ENCODE peak calls at places on chromosome 15, in ten cellular contexts. One of them, this sample, is unnamed.

GRCh38 chr15:34161329-34161953 is 48.5 kb downstream of the KATNBL1 start:
- DNase-seq in naive thymus-derived CD8-positive, alpha-beta T cell: no peak
- DNase-seq in stimulated activated naive CD8-positive, alpha-beta T cell treated with anti-CD3 and anti-CD28 coated beads, Interleukin-15, amount 100 ng/mL, for 72 hours: no peak
- DNase-seq in activated effector memory CD4-positive, alpha-beta T cell treated with anti-CD3 and anti-CD28 coated beads, Interleukin-2, amount 50 U/mL, for 16 hours: no peak
- DNase-seq in sigmoid colon: no peak
- DNase-seq in foreskin keratinocyte: peak
- DNase-seq in NCI-H1092 treated with DMSO at 0.1 percent for 48 hours: no peak
- DNase-seq in left cardiac atrium: no peak
- DNase-seq in stimulated activated CD4-positive, alpha-beta T cell treated with anti-CD3 and anti-CD28 coated beads, Interleukin-12 subunit alpha, Interleukin-12 subunit beta, amount 100 ng/mL, for 48 hours: no peak
- DNase-seq in retina: no peak
- DNase-seq in this sample: no peak

GRCh38 chr15:40873625-40874561 is at the start of gene RHOV:
- DNase-seq in naive thymus-derived CD8-positive, alpha-beta T cell: peak
- DNase-seq in stimulated activated naive CD8-positive, alpha-beta T cell treated with anti-CD3 and anti-CD28 coated beads, Interleukin-15, amount 100 ng/mL, for 72 hours: peak
- DNase-seq in activated effector memory CD4-positive, alpha-beta T cell treated with anti-CD3 and anti-CD28 coated beads, Interleukin-2, amount 50 U/mL, for 16 hours: peak
- DNase-seq in sigmoid colon: peak
- DNase-seq in foreskin keratinocyte: no peak
- DNase-seq in NCI-H1092 treated with DMSO at 0.1 percent for 48 hours: peak
- DNase-seq in left cardiac atrium: peak
- DNase-seq in stimulated activated CD4-positive, alpha-beta T cell treated with anti-CD3 and anti-CD28 coated beads, Interleukin-12 subunit alpha, Interleukin-12 subunit beta, amount 100 ng/mL, for 48 hours: no peak
- DNase-seq in retina: peak
- DNase-seq in this sample: peak

GRCh38 chr15:100818927-100819326 is 60.7 kb upstream of the ALDH1A3 start:
- DNase-seq in naive thymus-derived CD8-positive, alpha-beta T cell: no peak
- DNase-seq in stimulated activated naive CD8-positive, alpha-beta T cell treated with anti-CD3 and anti-CD28 coated beads, Interleukin-15, amount 100 ng/mL, for 72 hours: no peak
- DNase-seq in activated effector memory CD4-positive, alpha-beta T cell treated with anti-CD3 and anti-CD28 coated beads, Interleukin-2, amount 50 U/mL, for 16 hours: no peak
- DNase-seq in sigmoid colon: no peak
- DNase-seq in foreskin keratinocyte: no peak
- DNase-seq in NCI-H1092 treated with DMSO at 0.1 percent for 48 hours: no peak
- DNase-seq in left cardiac atrium: peak
- DNase-seq in stimulated activated CD4-positive, alpha-beta T cell treated with anti-CD3 and anti-CD28 coated beads, Interleukin-12 subunit alpha, Interleukin-12 subunit beta, amount 100 ng/mL, for 48 hours: no peak
- DNase-seq in retina: no peak
- DNase-seq in this sample: no peak

GRCh38 chr15:58568157-58568571 is 136.4 kb downstream of the LIPC start:
- DNase-seq in naive thymus-derived CD8-positive, alpha-beta T cell: no peak
- DNase-seq in stimulated activated naive CD8-positive, alpha-beta T cell treated with anti-CD3 and anti-CD28 coated beads, Interleukin-15, amount 100 ng/mL, for 72 hours: no peak
- DNase-seq in activated effector memory CD4-positive, alpha-beta T cell treated with anti-CD3 and anti-CD28 coated beads, Interleukin-2, amount 50 U/mL, for 16 hours: no peak
- DNase-seq in sigmoid colon: no peak
- DNase-seq in foreskin keratinocyte: no peak
- DNase-seq in NCI-H1092 treated with DMSO at 0.1 percent for 48 hours: no peak
- DNase-seq in left cardiac atrium: peak
- DNase-seq in stimulated activated CD4-positive, alpha-beta T cell treated with anti-CD3 and anti-CD28 coated beads, Interleukin-12 subunit alpha, Interleukin-12 subunit beta, amount 100 ng/mL, for 48 hours: no peak
- DNase-seq in retina: no peak
- DNase-seq in this sample: no peak

GRCh38 chr15:96262097-96262496 is 68.4 kb upstream of the NR2F2 start:
- DNase-seq in naive thymus-derived CD8-positive, alpha-beta T cell: no peak
- DNase-seq in stimulated activated naive CD8-positive, alpha-beta T cell treated with anti-CD3 and anti-CD28 coated beads, Interleukin-15, amount 100 ng/mL, for 72 hours: no peak
- DNase-seq in activated effector memory CD4-positive, alpha-beta T cell treated with anti-CD3 and anti-CD28 coated beads, Interleukin-2, amount 50 U/mL, for 16 hours: no peak
- DNase-seq in sigmoid colon: no peak
- DNase-seq in foreskin keratinocyte: no peak
- DNase-seq in NCI-H1092 treated with DMSO at 0.1 percent for 48 hours: no peak
- DNase-seq in left cardiac atrium: no peak
- DNase-seq in stimulated activated CD4-positive, alpha-beta T cell treated with anti-CD3 and anti-CD28 coated beads, Interleukin-12 subunit alpha, Interleukin-12 subunit beta, amount 100 ng/mL, for 48 hours: no peak
- DNase-seq in retina: no peak
- DNase-seq in this sample: no peak

GRCh38 chr15:58582150-58582549 is 150.4 kb downstream of the LIPC start:
- DNase-seq in naive thymus-derived CD8-positive, alpha-beta T cell: no peak
- DNase-seq in stimulated activated naive CD8-positive, alpha-beta T cell treated with anti-CD3 and anti-CD28 coated beads, Interleukin-15, amount 100 ng/mL, for 72 hours: no peak
- DNase-seq in activated effector memory CD4-positive, alpha-beta T cell treated with anti-CD3 and anti-CD28 coated beads, Interleukin-2, amount 50 U/mL, for 16 hours: no peak
- DNase-seq in sigmoid colon: no peak
- DNase-seq in foreskin keratinocyte: no peak
- DNase-seq in NCI-H1092 treated with DMSO at 0.1 percent for 48 hours: no peak
- DNase-seq in left cardiac atrium: no peak
- DNase-seq in stimulated activated CD4-positive, alpha-beta T cell treated with anti-CD3 and anti-CD28 coated beads, Interleukin-12 subunit alpha, Interleukin-12 subunit beta, amount 100 ng/mL, for 48 hours: no peak
- DNase-seq in retina: no peak
- DNase-seq in this sample: no peak

GRCh38 chr15:33729648-33730047 is 238.6 kb upstream of the CHRM5 start:
- DNase-seq in naive thymus-derived CD8-positive, alpha-beta T cell: no peak
- DNase-seq in stimulated activated naive CD8-positive, alpha-beta T cell treated with anti-CD3 and anti-CD28 coated beads, Interleukin-15, amount 100 ng/mL, for 72 hours: no peak
- DNase-seq in activated effector memory CD4-positive, alpha-beta T cell treated with anti-CD3 and anti-CD28 coated beads, Interleukin-2, amount 50 U/mL, for 16 hours: no peak
- DNase-seq in sigmoid colon: no peak
- DNase-seq in foreskin keratinocyte: no peak
- DNase-seq in NCI-H1092 treated with DMSO at 0.1 percent for 48 hours: no peak
- DNase-seq in left cardiac atrium: no peak
- DNase-seq in stimulated activated CD4-positive, alpha-beta T cell treated with anti-CD3 and anti-CD28 coated beads, Interleukin-12 subunit alpha, Interleukin-12 subunit beta, amount 100 ng/mL, for 48 hours: no peak
- DNase-seq in retina: no peak
- DNase-seq in this sample: no peak

GRCh38 chr15:67880651-67881182 is 40.9 kb upstream of the RNU6-1 start:
- DNase-seq in naive thymus-derived CD8-positive, alpha-beta T cell: no peak
- DNase-seq in stimulated activated naive CD8-positive, alpha-beta T cell treated with anti-CD3 and anti-CD28 coated beads, Interleukin-15, amount 100 ng/mL, for 72 hours: no peak
- DNase-seq in activated effector memory CD4-positive, alpha-beta T cell treated with anti-CD3 and anti-CD28 coated beads, Interleukin-2, amount 50 U/mL, for 16 hours: no peak
- DNase-seq in sigmoid colon: no peak
- DNase-seq in foreskin keratinocyte: peak
- DNase-seq in NCI-H1092 treated with DMSO at 0.1 percent for 48 hours: peak
- DNase-seq in left cardiac atrium: no peak
- DNase-seq in stimulated activated CD4-positive, alpha-beta T cell treated with anti-CD3 and anti-CD28 coated beads, Interleukin-12 subunit alpha, Interleukin-12 subunit beta, amount 100 ng/mL, for 48 hours: no peak
- DNase-seq in retina: no peak
- DNase-seq in this sample: no peak

GRCh38 chr15:52734329-52734728 is 55.1 kb upstream of the ATOSA start:
- DNase-seq in naive thymus-derived CD8-positive, alpha-beta T cell: no peak
- DNase-seq in stimulated activated naive CD8-positive, alpha-beta T cell treated with anti-CD3 and anti-CD28 coated beads, Interleukin-15, amount 100 ng/mL, for 72 hours: no peak
- DNase-seq in activated effector memory CD4-positive, alpha-beta T cell treated with anti-CD3 and anti-CD28 coated beads, Interleukin-2, amount 50 U/mL, for 16 hours: no peak
- DNase-seq in sigmoid colon: no peak
- DNase-seq in foreskin keratinocyte: no peak
- DNase-seq in NCI-H1092 treated with DMSO at 0.1 percent for 48 hours: no peak
- DNase-seq in left cardiac atrium: no peak
- DNase-seq in stimulated activated CD4-positive, alpha-beta T cell treated with anti-CD3 and anti-CD28 coated beads, Interleukin-12 subunit alpha, Interleukin-12 subunit beta, amount 100 ng/mL, for 48 hours: no peak
- DNase-seq in retina: no peak
- DNase-seq in this sample: no peak

GRCh38 chr15:57003418-57003817 is 85.0 kb downstream of the TCF12 start:
- DNase-seq in naive thymus-derived CD8-positive, alpha-beta T cell: no peak
- DNase-seq in stimulated activated naive CD8-positive, alpha-beta T cell treated with anti-CD3 and anti-CD28 coated beads, Interleukin-15, amount 100 ng/mL, for 72 hours: no peak
- DNase-seq in activated effector memory CD4-positive, alpha-beta T cell treated with anti-CD3 and anti-CD28 coated beads, Interleukin-2, amount 50 U/mL, for 16 hours: no peak
- DNase-seq in sigmoid colon: no peak
- DNase-seq in foreskin keratinocyte: no peak
- DNase-seq in NCI-H1092 treated with DMSO at 0.1 percent for 48 hours: no peak
- DNase-seq in left cardiac atrium: no peak
- DNase-seq in stimulated activated CD4-positive, alpha-beta T cell treated with anti-CD3 and anti-CD28 coated beads, Interleukin-12 subunit alpha, Interleukin-12 subunit beta, amount 100 ng/mL, for 48 hours: no peak
- DNase-seq in retina: no peak
- DNase-seq in this sample: no peak

GRCh38 chr15:42729409-42729808 is 7.5 kb downstream of the CDAN1 start:
- DNase-seq in naive thymus-derived CD8-positive, alpha-beta T cell: no peak
- DNase-seq in stimulated activated naive CD8-positive, alpha-beta T cell treated with anti-CD3 and anti-CD28 coated beads, Interleukin-15, amount 100 ng/mL, for 72 hours: no peak
- DNase-seq in activated effector memory CD4-positive, alpha-beta T cell treated with anti-CD3 and anti-CD28 coated beads, Interleukin-2, amount 50 U/mL, for 16 hours: no peak
- DNase-seq in sigmoid colon: no peak
- DNase-seq in foreskin keratinocyte: no peak
- DNase-seq in NCI-H1092 treated with DMSO at 0.1 percent for 48 hours: no peak
- DNase-seq in left cardiac atrium: no peak
- DNase-seq in stimulated activated CD4-positive, alpha-beta T cell treated with anti-CD3 and anti-CD28 coated beads, Interleukin-12 subunit alpha, Interleukin-12 subunit beta, amount 100 ng/mL, for 48 hours: no peak
- DNase-seq in retina: no peak
- DNase-seq in this sample: no peak

GRCh38 chr15:65906396-65906795 is 37.1 kb downstream of the RAB11A start:
- DNase-seq in naive thymus-derived CD8-positive, alpha-beta T cell: no peak
- DNase-seq in stimulated activated naive CD8-positive, alpha-beta T cell treated with anti-CD3 and anti-CD28 coated beads, Interleukin-15, amount 100 ng/mL, for 72 hours: no peak
- DNase-seq in activated effector memory CD4-positive, alpha-beta T cell treated with anti-CD3 and anti-CD28 coated beads, Interleukin-2, amount 50 U/mL, for 16 hours: peak
- DNase-seq in sigmoid colon: no peak
- DNase-seq in foreskin keratinocyte: peak
- DNase-seq in NCI-H1092 treated with DMSO at 0.1 percent for 48 hours: no peak
- DNase-seq in left cardiac atrium: no peak
- DNase-seq in stimulated activated CD4-positive, alpha-beta T cell treated with anti-CD3 and anti-CD28 coated beads, Interleukin-12 subunit alpha, Interleukin-12 subunit beta, amount 100 ng/mL, for 48 hours: no peak
- DNase-seq in retina: no peak
- DNase-seq in this sample: no peak

GRCh38 chr15:25090073-25090733 is 135.4 kb downstream of the SNRPN start:
- DNase-seq in naive thymus-derived CD8-positive, alpha-beta T cell: no peak
- DNase-seq in stimulated activated naive CD8-positive, alpha-beta T cell treated with anti-CD3 and anti-CD28 coated beads, Interleukin-15, amount 100 ng/mL, for 72 hours: no peak
- DNase-seq in activated effector memory CD4-positive, alpha-beta T cell treated with anti-CD3 and anti-CD28 coated beads, Interleukin-2, amount 50 U/mL, for 16 hours: no peak
- DNase-seq in sigmoid colon: no peak
- DNase-seq in foreskin keratinocyte: no peak
- DNase-seq in NCI-H1092 treated with DMSO at 0.1 percent for 48 hours: no peak
- DNase-seq in left cardiac atrium: no peak
- DNase-seq in stimulated activated CD4-positive, alpha-beta T cell treated with anti-CD3 and anti-CD28 coated beads, Interleukin-12 subunit alpha, Interleukin-12 subunit beta, amount 100 ng/mL, for 48 hours: no peak
- DNase-seq in retina: no peak
- DNase-seq in this sample: no peak

GRCh38 chr15:25793354-25794050 is 69.6 kb downstream of the ATP10A start:
- DNase-seq in naive thymus-derived CD8-positive, alpha-beta T cell: no peak
- DNase-seq in stimulated activated naive CD8-positive, alpha-beta T cell treated with anti-CD3 and anti-CD28 coated beads, Interleukin-15, amount 100 ng/mL, for 72 hours: no peak
- DNase-seq in activated effector memory CD4-positive, alpha-beta T cell treated with anti-CD3 and anti-CD28 coated beads, Interleukin-2, amount 50 U/mL, for 16 hours: peak
- DNase-seq in sigmoid colon: peak
- DNase-seq in foreskin keratinocyte: no peak
- DNase-seq in NCI-H1092 treated with DMSO at 0.1 percent for 48 hours: no peak
- DNase-seq in left cardiac atrium: no peak
- DNase-seq in stimulated activated CD4-positive, alpha-beta T cell treated with anti-CD3 and anti-CD28 coated beads, Interleukin-12 subunit alpha, Interleukin-12 subunit beta, amount 100 ng/mL, for 48 hours: no peak
- DNase-seq in retina: no peak
- DNase-seq in this sample: no peak

GRCh38 chr15:72285402-72285801 is 13.0 kb upstream of the PARP6 start:
- DNase-seq in naive thymus-derived CD8-positive, alpha-beta T cell: no peak
- DNase-seq in stimulated activated naive CD8-positive, alpha-beta T cell treated with anti-CD3 and anti-CD28 coated beads, Interleukin-15, amount 100 ng/mL, for 72 hours: no peak
- DNase-seq in activated effector memory CD4-positive, alpha-beta T cell treated with anti-CD3 and anti-CD28 coated beads, Interleukin-2, amount 50 U/mL, for 16 hours: no peak
- DNase-seq in sigmoid colon: no peak
- DNase-seq in foreskin keratinocyte: no peak
- DNase-seq in NCI-H1092 treated with DMSO at 0.1 percent for 48 hours: no peak
- DNase-seq in left cardiac atrium: no peak
- DNase-seq in stimulated activated CD4-positive, alpha-beta T cell treated with anti-CD3 and anti-CD28 coated beads, Interleukin-12 subunit alpha, Interleukin-12 subunit beta, amount 100 ng/mL, for 48 hours: no peak
- DNase-seq in retina: no peak
- DNase-seq in this sample: no peak

GRCh38 chr15:82767163-82767829 is 38.6 kb downstream of the FSD2 start:
- DNase-seq in naive thymus-derived CD8-positive, alpha-beta T cell: no peak
- DNase-seq in stimulated activated naive CD8-positive, alpha-beta T cell treated with anti-CD3 and anti-CD28 coated beads, Interleukin-15, amount 100 ng/mL, for 72 hours: no peak
- DNase-seq in activated effector memory CD4-positive, alpha-beta T cell treated with anti-CD3 and anti-CD28 coated beads, Interleukin-2, amount 50 U/mL, for 16 hours: no peak
- DNase-seq in sigmoid colon: no peak
- DNase-seq in foreskin keratinocyte: no peak
- DNase-seq in NCI-H1092 treated with DMSO at 0.1 percent for 48 hours: no peak
- DNase-seq in left cardiac atrium: no peak
- DNase-seq in stimulated activated CD4-positive, alpha-beta T cell treated with anti-CD3 and anti-CD28 coated beads, Interleukin-12 subunit alpha, Interleukin-12 subunit beta, amount 100 ng/mL, for 48 hours: no peak
- DNase-seq in retina: no peak
- DNase-seq in this sample: no peak

GRCh38 chr15:80852676-80853075 is 73.5 kb downstream of the CEMIP start:
- DNase-seq in naive thymus-derived CD8-positive, alpha-beta T cell: no peak
- DNase-seq in stimulated activated naive CD8-positive, alpha-beta T cell treated with anti-CD3 and anti-CD28 coated beads, Interleukin-15, amount 100 ng/mL, for 72 hours: no peak
- DNase-seq in activated effector memory CD4-positive, alpha-beta T cell treated with anti-CD3 and anti-CD28 coated beads, Interleukin-2, amount 50 U/mL, for 16 hours: no peak
- DNase-seq in sigmoid colon: no peak
- DNase-seq in foreskin keratinocyte: peak
- DNase-seq in NCI-H1092 treated with DMSO at 0.1 percent for 48 hours: no peak
- DNase-seq in left cardiac atrium: no peak
- DNase-seq in stimulated activated CD4-positive, alpha-beta T cell treated with anti-CD3 and anti-CD28 coated beads, Interleukin-12 subunit alpha, Interleukin-12 subunit beta, amount 100 ng/mL, for 48 hours: no peak
- DNase-seq in retina: no peak
- DNase-seq in this sample: no peak

GRCh38 chr15:40955930-40956542 is 2.8 kb downstream of the CHAC1 start:
- DNase-seq in naive thymus-derived CD8-positive, alpha-beta T cell: no peak
- DNase-seq in stimulated activated naive CD8-positive, alpha-beta T cell treated with anti-CD3 and anti-CD28 coated beads, Interleukin-15, amount 100 ng/mL, for 72 hours: no peak
- DNase-seq in activated effector memory CD4-positive, alpha-beta T cell treated with anti-CD3 and anti-CD28 coated beads, Interleukin-2, amount 50 U/mL, for 16 hours: no peak
- DNase-seq in sigmoid colon: no peak
- DNase-seq in foreskin keratinocyte: no peak
- DNase-seq in NCI-H1092 treated with DMSO at 0.1 percent for 48 hours: no peak
- DNase-seq in left cardiac atrium: no peak
- DNase-seq in stimulated activated CD4-positive, alpha-beta T cell treated with anti-CD3 and anti-CD28 coated beads, Interleukin-12 subunit alpha, Interleukin-12 subunit beta, amount 100 ng/mL, for 48 hours: no peak
- DNase-seq in retina: no peak
- DNase-seq in this sample: no peak

GRCh38 chr15:22968356-22968755 is 11.8 kb downstream of the CYFIP1 start:
- DNase-seq in naive thymus-derived CD8-positive, alpha-beta T cell: no peak
- DNase-seq in stimulated activated naive CD8-positive, alpha-beta T cell treated with anti-CD3 and anti-CD28 coated beads, Interleukin-15, amount 100 ng/mL, for 72 hours: no peak
- DNase-seq in activated effector memory CD4-positive, alpha-beta T cell treated with anti-CD3 and anti-CD28 coated beads, Interleukin-2, amount 50 U/mL, for 16 hours: no peak
- DNase-seq in sigmoid colon: peak
- DNase-seq in foreskin keratinocyte: peak
- DNase-seq in NCI-H1092 treated with DMSO at 0.1 percent for 48 hours: no peak
- DNase-seq in left cardiac atrium: no peak
- DNase-seq in stimulated activated CD4-positive, alpha-beta T cell treated with anti-CD3 and anti-CD28 coated beads, Interleukin-12 subunit alpha, Interleukin-12 subunit beta, amount 100 ng/mL, for 48 hours: no peak
- DNase-seq in retina: no peak
- DNase-seq in this sample: no peak

GRCh38 chr15:49876401-49877038 is 242.5 kb downstream of the ATP8B4 start:
- DNase-seq in naive thymus-derived CD8-positive, alpha-beta T cell: no peak
- DNase-seq in stimulated activated naive CD8-positive, alpha-beta T cell treated with anti-CD3 and anti-CD28 coated beads, Interleukin-15, amount 100 ng/mL, for 72 hours: no peak
- DNase-seq in activated effector memory CD4-positive, alpha-beta T cell treated with anti-CD3 and anti-CD28 coated beads, Interleukin-2, amount 50 U/mL, for 16 hours: no peak
- DNase-seq in sigmoid colon: no peak
- DNase-seq in foreskin keratinocyte: no peak
- DNase-seq in NCI-H1092 treated with DMSO at 0.1 percent for 48 hours: no peak
- DNase-seq in left cardiac atrium: no peak
- DNase-seq in stimulated activated CD4-positive, alpha-beta T cell treated with anti-CD3 and anti-CD28 coated beads, Interleukin-12 subunit alpha, Interleukin-12 subunit beta, amount 100 ng/mL, for 48 hours: no peak
- DNase-seq in retina: no peak
- DNase-seq in this sample: no peak

GRCh38 chr15:90227816-90228772 is 5.6 kb downstream of the CIB1 start:
- DNase-seq in naive thymus-derived CD8-positive, alpha-beta T cell: no peak
- DNase-seq in stimulated activated naive CD8-positive, alpha-beta T cell treated with anti-CD3 and anti-CD28 coated beads, Interleukin-15, amount 100 ng/mL, for 72 hours: no peak
- DNase-seq in activated effector memory CD4-positive, alpha-beta T cell treated with anti-CD3 and anti-CD28 coated beads, Interleukin-2, amount 50 U/mL, for 16 hours: no peak
- DNase-seq in sigmoid colon: no peak
- DNase-seq in foreskin keratinocyte: no peak
- DNase-seq in NCI-H1092 treated with DMSO at 0.1 percent for 48 hours: no peak
- DNase-seq in left cardiac atrium: no peak
- DNase-seq in stimulated activated CD4-positive, alpha-beta T cell treated with anti-CD3 and anti-CD28 coated beads, Interleukin-12 subunit alpha, Interleukin-12 subunit beta, amount 100 ng/mL, for 48 hours: no peak
- DNase-seq in retina: no peak
- DNase-seq in this sample: no peak

GRCh38 chr15:88391700-88392099 is 75.5 kb downstream of the MRPL46 start:
- DNase-seq in naive thymus-derived CD8-positive, alpha-beta T cell: no peak
- DNase-seq in stimulated activated naive CD8-positive, alpha-beta T cell treated with anti-CD3 and anti-CD28 coated beads, Interleukin-15, amount 100 ng/mL, for 72 hours: no peak
- DNase-seq in activated effector memory CD4-positive, alpha-beta T cell treated with anti-CD3 and anti-CD28 coated beads, Interleukin-2, amount 50 U/mL, for 16 hours: no peak
- DNase-seq in sigmoid colon: no peak
- DNase-seq in foreskin keratinocyte: no peak
- DNase-seq in NCI-H1092 treated with DMSO at 0.1 percent for 48 hours: no peak
- DNase-seq in left cardiac atrium: no peak
- DNase-seq in stimulated activated CD4-positive, alpha-beta T cell treated with anti-CD3 and anti-CD28 coated beads, Interleukin-12 subunit alpha, Interleukin-12 subunit beta, amount 100 ng/mL, for 48 hours: no peak
- DNase-seq in retina: no peak
- DNase-seq in this sample: no peak

GRCh38 chr15:71691700-71692417 is 118.5 kb upstream of the NR2E3 start:
- DNase-seq in naive thymus-derived CD8-positive, alpha-beta T cell: no peak
- DNase-seq in stimulated activated naive CD8-positive, alpha-beta T cell treated with anti-CD3 and anti-CD28 coated beads, Interleukin-15, amount 100 ng/mL, for 72 hours: no peak
- DNase-seq in activated effector memory CD4-positive, alpha-beta T cell treated with anti-CD3 and anti-CD28 coated beads, Interleukin-2, amount 50 U/mL, for 16 hours: no peak
- DNase-seq in sigmoid colon: no peak
- DNase-seq in foreskin keratinocyte: no peak
- DNase-seq in NCI-H1092 treated with DMSO at 0.1 percent for 48 hours: no peak
- DNase-seq in left cardiac atrium: peak
- DNase-seq in stimulated activated CD4-positive, alpha-beta T cell treated with anti-CD3 and anti-CD28 coated beads, Interleukin-12 subunit alpha, Interleukin-12 subunit beta, amount 100 ng/mL, for 48 hours: no peak
- DNase-seq in retina: no peak
- DNase-seq in this sample: no peak

GRCh38 chr15:93985173-93985572 is 246.2 kb upstream of the MCTP2 start:
- DNase-seq in naive thymus-derived CD8-positive, alpha-beta T cell: no peak
- DNase-seq in stimulated activated naive CD8-positive, alpha-beta T cell treated with anti-CD3 and anti-CD28 coated beads, Interleukin-15, amount 100 ng/mL, for 72 hours: no peak
- DNase-seq in activated effector memory CD4-positive, alpha-beta T cell treated with anti-CD3 and anti-CD28 coated beads, Interleukin-2, amount 50 U/mL, for 16 hours: no peak
- DNase-seq in sigmoid colon: no peak
- DNase-seq in foreskin keratinocyte: no peak
- DNase-seq in NCI-H1092 treated with DMSO at 0.1 percent for 48 hours: no peak
- DNase-seq in left cardiac atrium: no peak
- DNase-seq in stimulated activated CD4-positive, alpha-beta T cell treated with anti-CD3 and anti-CD28 coated beads, Interleukin-12 subunit alpha, Interleukin-12 subunit beta, amount 100 ng/mL, for 48 hours: no peak
- DNase-seq in retina: no peak
- DNase-seq in this sample: no peak

GRCh38 chr15:71195242-71195641 is 80.0 kb downstream of the THSD4 start:
- DNase-seq in naive thymus-derived CD8-positive, alpha-beta T cell: no peak
- DNase-seq in stimulated activated naive CD8-positive, alpha-beta T cell treated with anti-CD3 and anti-CD28 coated beads, Interleukin-15, amount 100 ng/mL, for 72 hours: no peak
- DNase-seq in activated effector memory CD4-positive, alpha-beta T cell treated with anti-CD3 and anti-CD28 coated beads, Interleukin-2, amount 50 U/mL, for 16 hours: no peak
- DNase-seq in sigmoid colon: no peak
- DNase-seq in foreskin keratinocyte: no peak
- DNase-seq in NCI-H1092 treated with DMSO at 0.1 percent for 48 hours: no peak
- DNase-seq in left cardiac atrium: no peak
- DNase-seq in stimulated activated CD4-positive, alpha-beta T cell treated with anti-CD3 and anti-CD28 coated beads, Interleukin-12 subunit alpha, Interleukin-12 subunit beta, amount 100 ng/mL, for 48 hours: no peak
- DNase-seq in retina: no peak
- DNase-seq in this sample: no peak

GRCh38 chr15:90286678-90287077 is 21.2 kb downstream of the NGRN start:
- DNase-seq in naive thymus-derived CD8-positive, alpha-beta T cell: peak
- DNase-seq in stimulated activated naive CD8-positive, alpha-beta T cell treated with anti-CD3 and anti-CD28 coated beads, Interleukin-15, amount 100 ng/mL, for 72 hours: no peak
- DNase-seq in activated effector memory CD4-positive, alpha-beta T cell treated with anti-CD3 and anti-CD28 coated beads, Interleukin-2, amount 50 U/mL, for 16 hours: peak
- DNase-seq in sigmoid colon: no peak
- DNase-seq in foreskin keratinocyte: no peak
- DNase-seq in NCI-H1092 treated with DMSO at 0.1 percent for 48 hours: no peak
- DNase-seq in left cardiac atrium: no peak
- DNase-seq in stimulated activated CD4-positive, alpha-beta T cell treated with anti-CD3 and anti-CD28 coated beads, Interleukin-12 subunit alpha, Interleukin-12 subunit beta, amount 100 ng/mL, for 48 hours: no peak
- DNase-seq in retina: no peak
- DNase-seq in this sample: no peak

GRCh38 chr15:66963710-66964109 is 101.7 kb upstream of the SMAD3 start:
- DNase-seq in naive thymus-derived CD8-positive, alpha-beta T cell: no peak
- DNase-seq in stimulated activated naive CD8-positive, alpha-beta T cell treated with anti-CD3 and anti-CD28 coated beads, Interleukin-15, amount 100 ng/mL, for 72 hours: no peak
- DNase-seq in activated effector memory CD4-positive, alpha-beta T cell treated with anti-CD3 and anti-CD28 coated beads, Interleukin-2, amount 50 U/mL, for 16 hours: no peak
- DNase-seq in sigmoid colon: no peak
- DNase-seq in foreskin keratinocyte: no peak
- DNase-seq in NCI-H1092 treated with DMSO at 0.1 percent for 48 hours: no peak
- DNase-seq in left cardiac atrium: no peak
- DNase-seq in stimulated activated CD4-positive, alpha-beta T cell treated with anti-CD3 and anti-CD28 coated beads, Interleukin-12 subunit alpha, Interleukin-12 subunit beta, amount 100 ng/mL, for 48 hours: no peak
- DNase-seq in retina: no peak
- DNase-seq in this sample: no peak

GRCh38 chr15:101510212-101511197 is 21.0 kb upstream of the PCSK6 start:
- DNase-seq in naive thymus-derived CD8-positive, alpha-beta T cell: no peak
- DNase-seq in stimulated activated naive CD8-positive, alpha-beta T cell treated with anti-CD3 and anti-CD28 coated beads, Interleukin-15, amount 100 ng/mL, for 72 hours: no peak
- DNase-seq in activated effector memory CD4-positive, alpha-beta T cell treated with anti-CD3 and anti-CD28 coated beads, Interleukin-2, amount 50 U/mL, for 16 hours: peak
- DNase-seq in sigmoid colon: no peak
- DNase-seq in foreskin keratinocyte: no peak
- DNase-seq in NCI-H1092 treated with DMSO at 0.1 percent for 48 hours: no peak
- DNase-seq in left cardiac atrium: no peak
- DNase-seq in stimulated activated CD4-positive, alpha-beta T cell treated with anti-CD3 and anti-CD28 coated beads, Interleukin-12 subunit alpha, Interleukin-12 subunit beta, amount 100 ng/mL, for 48 hours: no peak
- DNase-seq in retina: no peak
- DNase-seq in this sample: no peak